ENCODE peak calls at places on chromosomes 4 and X, in four cellular contexts. C is uterus, F is neural progenitor cell, I is suprapubic skin. V is an unnamed sample.
A peak's percentile ranks its signal among the peaks of the same experiment; 100 is the strongest.

GRCh38 chrX:8730812-8731578 is 942 bp downstream of the ANOS1 start:
- DNase-seq in C (no peak), F (peak; percentile 35), I (no peak), V (no peak)

GRCh38 chr4:45638641-45639040 is 485.2 kb downstream of the GABRG1 start:
- DNase-seq in C (no peak), F (peak; percentile 15), I (no peak), V (no peak)

GRCh38 chr4:38366451-38366850 is 297.5 kb upstream of the KLF3 start:
- DNase-seq in C (no peak), F (no peak), I (peak; percentile 59), V (no peak)

GRCh38 chr4:84264652-84265051 is 234.4 kb downstream of the NKX6-1 start:
- DNase-seq in C (no peak), F (no peak), I (no peak), V (no peak)

GRCh38 chrX:140480765-140481164 is 24.1 kb downstream of the SOX3 start:
- DNase-seq in C (no peak), F (no peak), I (no peak), V (no peak)

GRCh38 chrX:19650996-19651395 is 135.7 kb upstream of the MAP3K15 start:
- DNase-seq in C (no peak), F (no peak), I (no peak), V (no peak)

GRCh38 chr4:53497446-53498069 is 93.7 kb downstream of the LNX1 start:
- DNase-seq in C (peak; percentile 48), F (peak; percentile 47), I (peak; percentile 71), V (peak; percentile 77)

GRCh38 chr4:141027421-141027820 is 105.8 kb downstream of the RNF150 start:
- DNase-seq in C (no peak), F (no peak), I (no peak), V (no peak)

GRCh38 chr4:7765676-7766075 is 174.0 kb downstream of the AFAP1 start:
- DNase-seq in C (no peak), F (no peak), I (no peak), V (no peak)

GRCh38 chrX:18931972-18932371 is 51.9 kb downstream of the PHKA2 start:
- DNase-seq in C (no peak), F (peak; percentile 70), I (no peak), V (peak; percentile 11)

GRCh38 chrX:19972984-19973383 is 17.9 kb downstream of the BCLAF3 start:
- DNase-seq in C (no peak), F (no peak), I (no peak), V (no peak)

GRCh38 chrX:112223391-112223790 is 140.8 kb upstream of the TRPC5 start:
- DNase-seq in C (no peak), F (no peak), I (no peak), V (no peak)

GRCh38 chr4:31793907-31794306 is 1073.7 kb downstream of the PCDH7 start:
- DNase-seq in C (no peak), F (no peak), I (no peak), V (no peak)

GRCh38 chrX:79604364-79604763 is 237.2 kb upstream of the ITM2A start:
- DNase-seq in C (no peak), F (no peak), I (no peak), V (no peak)

GRCh38 chrX:41718481-41719245 is 5.3 kb upstream of the GPR82 start:
- DNase-seq in C (no peak), F (peak; percentile 83), I (no peak), V (peak; percentile 72)

GRCh38 chr4:87005690-87006461 is 71.1 kb downstream of the AFF1 start:
- DNase-seq in C (no peak), F (peak; percentile 52), I (no peak), V (peak; percentile 35)

GRCh38 chr4:189092596-189092995 is 848.1 kb upstream of the FRG1 start:
- DNase-seq in C (no peak), F (no peak), I (no peak), V (no peak)

GRCh38 chr4:157888281-157888680 is 284.5 kb downstream of the GASK1B start:
- DNase-seq in C (no peak), F (no peak), I (no peak), V (no peak)

GRCh38 chr4:67531349-67531748 is 14.0 kb downstream of the CENPC start:
- DNase-seq in C (no peak), F (no peak), I (no peak), V (no peak)

GRCh38 chrX:111671668-111672067 is 9.3 kb upstream of the ALG13 start:
- DNase-seq in C (no peak), F (no peak), I (no peak), V (no peak)

GRCh38 chr4:138256608-138257007 is 14.5 kb upstream of the SLC7A11 start:
- DNase-seq in C (no peak), F (no peak), I (no peak), V (no peak)
- H3K4me1 ChIP-seq in C (no peaks in the 10 kb centered on the region), F (no peaks in the 10 kb centered on the region), I (peaks cover 4% of the 10 kb centered on the region), V (no peaks in the 10 kb centered on the region)

GRCh38 chr4:152352215-152352614 is 183.7 kb downstream of the FBXW7 start:
- DNase-seq in C (no peak), F (no peak), I (no peak), V (no peak)
- H3K4me3 ChIP-seq in C (peak overlapping the region; percentile 50), F (peak overlapping the region; percentile 25), I (peak overlapping the region; percentile 48), V (peak overlapping the region; percentile 34)

GRCh38 chr4:4788573-4788972 is 70.9 kb upstream of the MSX1 start:
- DNase-seq in C (no peak), F (no peak), I (no peak), V (no peak)
- H3K9me3 ChIP-seq in C (no peaks in the 10 kb centered on the region), F (peaks cover 14% of the 10 kb centered on the region), I (no peaks in the 10 kb centered on the region), V (peaks cover 8% of the 10 kb centered on the region)

GRCh38 chr4:78622253-78622979 is 70.8 kb downstream of the ANXA3 start:
- DNase-seq in C (no peak), F (no peak), I (no peak), V (no peak)

GRCh38 chr4:78627046-78627965 is 75.7 kb downstream of the ANXA3 start:
- DNase-seq in C (no peak), F (no peak), I (no peak), V (no peak)

GRCh38 chr4:78624048-78624447 is 72.5 kb downstream of the ANXA3 start:
- DNase-seq in C (no peak), F (no peak), I (no peak), V (no peak)

GRCh38 chr4:78627966-78628678 is 76.6 kb downstream of the ANXA3 start:
- DNase-seq in C (no peak), F (no peak), I (no peak), V (no peak)

DNA sequence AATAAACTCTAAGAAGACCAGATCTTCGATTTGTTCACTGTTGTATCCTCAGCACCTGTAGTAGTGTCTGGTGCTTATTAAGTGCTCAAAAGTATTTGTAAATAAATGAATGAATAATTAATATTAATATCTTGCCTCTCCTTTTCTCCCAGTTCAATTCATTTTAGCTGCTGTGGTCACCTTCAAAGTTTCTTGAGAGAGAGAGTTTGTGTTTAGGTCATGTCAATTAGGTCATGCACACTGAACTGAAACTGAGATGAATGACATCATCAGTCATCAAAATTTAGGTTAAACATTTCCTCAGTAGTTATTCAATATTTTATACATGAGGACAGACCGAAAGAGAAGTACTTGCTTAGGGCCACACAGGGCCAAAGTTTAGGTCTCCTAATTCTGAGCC is 73.5 kb downstream of the ANXA3 start:
- DNase-seq in C (no peak), F (no peak), I (no peak), V (no peak)
- H3K4me1 ChIP-seq in C (no peaks in the 10 kb centered on the region), F (peaks cover 10% of the 10 kb centered on the region), I (peaks cover 13% of the 10 kb centered on the region), V (peaks cover 10% of the 10 kb centered on the region)

GRCh38 chrX:136779346-136779781 is 1.4 kb downstream of the ARHGEF6 start:
- DNase-seq in C (no peak), F (no peak), I (no peak), V (no peak)

GRCh38 chrX:136778914-136779313 is 1.8 kb downstream of the ARHGEF6 start:
- DNase-seq in C (no peak), F (no peak), I (no peak), V (no peak)

GRCh38 chrX:136780241-136780640 is 491 bp downstream of the ARHGEF6 start:
- DNase-seq in C (no peak), F (no peak), I (no peak), V (no peak)

GRCh38 chrX:136781180-136781797 is 557 bp upstream of the ARHGEF6 start:
- DNase-seq in C (no peak), F (no peak), I (no peak), V (no peak)

GRCh38 chrX:136780738-136781137 is at the start of gene ARHGEF6:
- DNase-seq in C (no peak), F (no peak), I (no peak), V (no peak)
- H3K4me3 ChIP-seq in C (peak within 1 kb of the TSS; percentile 32), F (no peak within 1 kb of the TSS), I (peak within 1 kb of the TSS; percentile 34), V (no peak within 1 kb of the TSS)